ENCODE peak calls at places on chromosomes 5 and 9, in five cellular contexts. A is neuronal stem cell, V is PC-3, B is mucosa of descending colon, C is DND-41. U is an unnamed sample.

GRCh38 chr9:122338989-122339388 is 31.8 kb upstream of the PTGS1 start:
- DNase-seq in A (no peak), V (no peak), B (no peak), C (no peak), U (no peak)

GRCh38 chr5:95808013-95808685 is 14.4 kb downstream of the GLRX start:
- DNase-seq in A (no peak), V (no peak), B (peak; percentile 89), C (no peak), U (no peak)

GRCh38 chr5:146042628-146043279 is 62.6 kb downstream of the PLAC8L1 start:
- DNase-seq in A (no peak), V (peak; percentile 92), B (peak; percentile 27), C (no peak), U (no peak)

GRCh38 chr5:83364322-83365299 is 106.9 kb upstream of the VCAN start:
- DNase-seq in A (no peak), V (no peak), B (no peak), C (no peak), U (no peak)

GRCh38 chr5:112475747-112476435 is 56.8 kb upstream of the EPB41L4A start:
- DNase-seq in A (no peak), V (peak; percentile 48), B (no peak), C (no peak), U (no peak)

GRCh38 chr9:83959061-83959460 is 21.0 kb downstream of the HNRNPK start:
- DNase-seq in A (no peak), V (peak; percentile 71), B (no peak), C (no peak), U (no peak)

GRCh38 chr5:167753725-167754490 is 537.5 kb upstream of the WWC1 start:
- DNase-seq in A (no peak), V (no peak), B (peak; percentile 1), C (no peak), U (no peak)

GRCh38 chr5:943201-943873 is 50.7 kb downstream of the TRIP13 start:
- DNase-seq in A (no peak), V (no peak), B (no peak), C (no peak), U (no peak)

GRCh38 chr5:142014911-142015584 is 2.2 kb upstream of the GNPDA1 start:
- DNase-seq in A (no peak), V (peak; percentile 92), B (peak; percentile 79), C (peak; percentile 50), U (peak; percentile 62)

GRCh38 chr9:4852419-4852818 is 59.7 kb downstream of the RCL1 start:
- DNase-seq in A (no peak), V (no peak), B (no peak), C (no peak), U (no peak)
- H3K4me1 ChIP-seq in A (no peaks in the 10 kb centered on the region), V (no peaks in the 10 kb centered on the region), B (no peaks in the 10 kb centered on the region), C (no peaks in the 10 kb centered on the region), U (no peaks in the 10 kb centered on the region)

GRCh38 chr9:134035041-134036039 is 10.1 kb downstream of the BRD3OS start:
- DNase-seq in A (no peak), V (no peak), B (no peak), C (no peak), U (no peak)
- H3K36me3 ChIP-seq in A (peaks cover 62% of the 10 kb centered on the region), V (no peaks in the 10 kb centered on the region), B (peaks cover 7% of the 10 kb centered on the region), C (peaks cover 73% of the 10 kb centered on the region), U (peaks cover 72% of the 10 kb centered on the region)

GRCh38 chr5:172745406-172745805 is 25.6 kb downstream of the DUSP1 start:
- DNase-seq in A (no peak), V (no peak), B (no peak), C (no peak), U (no peak)

GRCh38 chr5:172746725-172747124 is 24.3 kb downstream of the DUSP1 start:
- DNase-seq in A (no peak), V (no peak), B (no peak), C (no peak), U (no peak)

GRCh38 chr5:172747471-172747870 is 23.5 kb downstream of the DUSP1 start:
- DNase-seq in A (no peak), V (no peak), B (no peak), C (no peak), U (no peak)

GRCh38 chr5:172744106-172745104 is 26.6 kb downstream of the DUSP1 start:
- DNase-seq in A (no peak), V (no peak), B (peak; percentile 79), C (no peak), U (no peak)

DNA sequence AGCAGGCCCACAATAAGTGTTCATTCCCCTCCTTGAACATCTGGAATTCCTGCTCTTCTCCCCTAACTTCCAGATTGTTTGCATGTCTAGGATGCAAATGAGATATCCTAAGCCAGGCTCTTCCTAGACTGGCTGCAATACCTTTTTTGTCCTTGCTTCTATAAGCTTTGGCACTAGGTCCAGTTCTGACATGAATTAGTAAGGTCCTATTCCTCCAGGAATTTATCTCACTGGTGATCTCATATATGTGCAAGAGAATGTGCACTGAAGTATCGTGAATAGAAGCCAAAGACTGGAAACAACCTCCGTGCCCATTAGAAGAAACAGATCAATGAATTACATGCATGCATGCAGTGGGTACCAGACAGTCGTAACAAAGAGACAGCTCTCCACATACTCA is 25.2 kb downstream of the DUSP1 start:
- DNase-seq in A (no peak), V (no peak), B (no peak), C (no peak), U (no peak)
- H3K4me1 ChIP-seq in A (peaks cover 3% of the 10 kb centered on the region), V (peaks cover 4% of the 10 kb centered on the region), B (peaks cover 15% of the 10 kb centered on the region), C (no peaks in the 10 kb centered on the region), U (no peaks in the 10 kb centered on the region)

DNA sequence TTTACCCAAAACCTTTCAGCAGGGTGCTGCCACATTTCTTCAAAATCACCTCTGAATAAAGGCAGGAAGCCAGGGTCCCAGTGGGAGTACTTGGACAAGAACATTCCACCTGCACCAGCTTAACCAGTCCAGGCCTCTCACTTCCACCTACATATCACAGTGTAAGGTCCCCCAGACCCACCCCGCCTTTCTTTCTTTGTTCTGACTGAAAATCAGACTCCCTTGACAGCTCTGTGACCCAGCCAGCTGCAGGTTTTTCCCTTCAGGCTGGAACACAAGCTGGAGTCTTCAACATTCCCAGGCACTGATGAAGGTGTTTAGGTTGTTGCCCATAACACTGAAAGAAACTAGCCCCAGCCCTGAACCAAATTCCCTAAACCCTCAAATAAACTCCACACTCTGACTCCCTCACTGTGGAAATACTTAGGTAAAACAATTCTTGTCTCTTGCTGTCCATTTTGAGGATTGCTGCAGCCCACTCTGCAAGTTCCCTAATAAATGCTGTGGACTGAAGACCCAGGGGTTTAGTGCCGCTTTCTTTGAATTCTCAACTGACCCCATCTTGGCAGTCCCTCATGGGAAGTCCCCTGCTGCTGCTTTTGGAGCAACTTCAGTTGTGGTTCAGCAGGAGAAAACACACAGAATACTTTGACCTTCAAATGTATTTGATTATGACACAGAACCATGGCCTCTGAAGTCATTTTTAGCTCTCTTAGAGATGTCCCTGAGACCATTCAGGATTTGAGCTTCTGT is 24.8 kb downstream of the P4HA2 start:
- DNase-seq in A (no peak), V (no peak), B (no peak), C (no peak), U (no peak)
- H3K36me3 ChIP-seq in A (no peaks in the 10 kb centered on the region), V (peaks cover 11% of the 10 kb centered on the region), B (no peaks in the 10 kb centered on the region), C (no peaks in the 10 kb centered on the region), U (no peaks in the 10 kb centered on the region)

GRCh38 chr9:131272212-131272611 is 4.1 kb downstream of the FAM78A start:
- DNase-seq in A (no peak), V (no peak), B (no peak), C (no peak), U (no peak)

GRCh38 chr9:131273791-131274673 is 2.3 kb downstream of the FAM78A start:
- DNase-seq in A (no peak), V (no peak), B (no peak), C (peak; percentile 57), U (no peak)

GRCh38 chr9:131270171-131271015 is 5.9 kb downstream of the FAM78A start:
- DNase-seq in A (no peak), V (no peak), B (peak; percentile 48), C (peak; percentile 79), U (peak; percentile 64)

GRCh38 chr9:131273146-131273545 is 3.2 kb downstream of the FAM78A start:
- DNase-seq in A (no peak), V (no peak), B (no peak), C (peak; percentile 39), U (no peak)

DNA sequence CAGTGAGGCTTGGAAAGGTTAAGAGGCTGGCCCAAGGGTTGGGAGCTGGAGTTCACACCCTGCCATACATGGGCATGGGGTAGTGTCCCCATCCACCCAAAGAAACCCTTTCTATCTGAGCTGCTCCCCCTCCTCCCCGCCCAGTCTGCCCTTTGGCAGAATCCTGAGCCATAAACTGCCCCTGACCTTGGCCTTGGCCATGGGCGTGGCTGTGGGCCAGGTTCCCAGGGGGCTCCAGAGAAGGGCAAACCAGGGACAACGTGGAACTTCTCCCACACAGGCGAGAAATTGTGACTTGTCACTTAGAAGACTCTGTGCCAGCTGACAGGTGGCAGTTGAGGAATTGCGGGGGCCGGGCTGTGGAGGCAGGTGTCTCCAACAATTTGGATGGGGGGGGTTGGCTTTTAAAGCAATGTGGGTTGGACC is 4.8 kb downstream of the FAM78A start:
- DNase-seq in A (no peak), V (no peak), B (no peak), C (peak; percentile 65), U (no peak)
- H3K4me1 ChIP-seq in A (peaks cover 16% of the 10 kb centered on the region), V (no peaks in the 10 kb centered on the region), B (peaks cover 4% of the 10 kb centered on the region), C (peaks cover 77% of the 10 kb centered on the region), U (peaks cover 52% of the 10 kb centered on the region)

GRCh38 chr5:14488697-14489096 is 92.9 kb upstream of the OTULINL start:
- DNase-seq in A (no peak), V (no peak), B (no peak), C (no peak), U (no peak)
- H3K36me3 ChIP-seq in A (peaks cover 45% of the 10 kb centered on the region), V (peaks cover 72% of the 10 kb centered on the region), B (no peaks in the 10 kb centered on the region), C (no peaks in the 10 kb centered on the region), U (no peaks in the 10 kb centered on the region)

DNA sequence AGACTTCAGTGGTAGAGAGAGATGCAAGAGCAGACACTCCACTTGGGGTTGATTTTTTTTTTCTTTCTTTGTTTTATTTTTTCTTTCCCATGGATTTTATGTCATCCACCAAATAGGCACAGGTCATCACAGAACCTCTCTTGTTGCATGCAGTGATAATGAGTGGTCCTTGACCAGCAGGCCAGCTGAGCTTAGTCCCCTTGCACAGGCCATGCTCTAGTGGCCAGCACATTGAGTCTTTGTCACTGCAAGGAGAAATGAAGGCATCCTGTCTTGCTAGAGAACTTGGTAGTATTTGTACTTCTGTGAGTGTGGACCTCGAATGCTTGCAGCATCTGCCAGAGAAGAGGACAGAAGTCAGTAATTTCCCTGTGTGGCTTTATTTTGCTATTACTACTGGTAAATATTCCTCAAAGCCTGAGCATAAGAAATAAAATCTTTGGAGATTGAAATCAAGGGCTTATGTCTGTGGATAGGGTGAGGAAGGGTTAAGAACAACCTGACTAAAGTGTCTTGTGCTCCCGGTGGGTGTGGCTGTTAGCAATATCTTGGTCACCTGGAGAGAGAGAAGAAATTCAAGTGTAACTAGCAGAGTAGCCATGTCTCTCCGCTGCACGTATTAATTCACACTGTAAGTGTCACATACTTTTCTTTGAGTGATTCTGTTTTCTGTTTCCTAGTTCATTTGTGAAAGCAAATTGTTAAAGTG is 45.3 kb upstream of the NCS1 start:
- DNase-seq in A (no peak), V (no peak), B (no peak), C (no peak), U (no peak)
- H3K4me1 ChIP-seq in A (peaks cover 10% of the 10 kb centered on the region), V (peaks cover 15% of the 10 kb centered on the region), B (no peaks in the 10 kb centered on the region), C (peaks cover 40% of the 10 kb centered on the region), U (peaks cover 51% of the 10 kb centered on the region)

U was measured in naive thymus-derived CD4-positive, alpha-beta T cell.